ENCODE peak calls at places on chromosomes 5 and 9, in six cellular contexts. W is fibroblast of lung, U is NB4, Q is stomach, E is AG04450, S is colonic mucosa. I is an unnamed sample.

GRCh38 chr5:98735806-98736507 is 37.5 kb upstream of the RGMB start:
- DNase-seq in W (peak; percentile 65), E (no peak), U (no peak), S (no peak), Q (no peak), I (no peak)

GRCh38 chr5:12003680-12004079 is 99.4 kb upstream of the CTNND2 start:
- DNase-seq in Q (no peak), E (no peak), S (no peak), U (no peak), W (no peak), I (no peak)

GRCh38 chr9:133403766-133404439 is 13.9 kb downstream of the REXO4 start:
- DNase-seq in U (peak; percentile 51), S (peak; percentile 67), W (no peak), E (no peak), Q (peak; percentile 74), I (no peak)

GRCh38 chr5:158203256-158203655 is 344.3 kb upstream of the CLINT1 start:
- DNase-seq in S (no peak), U (no peak), Q (no peak), W (no peak), E (no peak), I (no peak)

GRCh38 chr5:6584727-6585126 is 48.1 kb downstream of the NSUN2 start:
- DNase-seq in U (no peak), W (no peak), E (no peak), Q (no peak), S (no peak), I (no peak)

GRCh38 chr9:120327322-120327721 is 252.6 kb downstream of the CDK5RAP2 start:
- DNase-seq in S (no peak), Q (no peak), W (no peak), E (no peak), U (no peak), I (no peak)

GRCh38 chr5:134920848-134921575 is 16.1 kb downstream of the PCBD2 start:
- DNase-seq in S (no peak), W (no peak), E (no peak), U (no peak), Q (no peak), I (no peak)

GRCh38 chr5:139246394-139246793 is 47.1 kb upstream of the MATR3 start:
- DNase-seq in Q (no peak), S (no peak), W (peak; percentile 48), U (peak; percentile 95), E (no peak), I (no peak)

GRCh38 chr9:26535146-26535545 is 357.5 kb downstream of the CAAP1 start:
- DNase-seq in W (no peak), Q (no peak), S (no peak), U (no peak), E (no peak), I (no peak)

GRCh38 chr5:43312076-43312620 is 1.1 kb downstream of the HMGCS1 start:
- DNase-seq in E (no peak), W (no peak), S (no peak), U (no peak), Q (no peak), I (no peak)

GRCh38 chr9:126482361-126483044 is 131.2 kb upstream of the LMX1B start:
- DNase-seq in E (no peak), W (peak; percentile 86), S (no peak), Q (no peak), U (no peak), I (peak; percentile 78)
- H3K4me3 ChIP-seq in E (no peak overlapping the region), W (peak overlapping the region; percentile 20), S (no peak overlapping the region), Q (no peak overlapping the region), U (no peak overlapping the region), I (peak overlapping the region; percentile 45)

GRCh38 chr5:137891849-137892248 is 2.6 kb downstream of the PKD2L2 start:
- DNase-seq in W (no peak), U (peak; percentile 13), S (no peak), E (no peak), Q (no peak), I (no peak)
- TF ChIP-seq CTCF in W (no peak), U (no peak), S (no peak), E (no peak), Q (no peak), I (no peak)

GRCh38 chr5:113268232-113268631 is 166.6 kb downstream of the TSSK1B start:
- DNase-seq in U (no peak), S (no peak), W (no peak), E (no peak), Q (no peak), I (no peak)
- H3K4me3 ChIP-seq in U (no peak overlapping the region), S (no peak overlapping the region), W (no peak overlapping the region), E (no peak overlapping the region), Q (no peak overlapping the region), I (no peak overlapping the region)

GRCh38 chr5:146051678-146052077 is 53.7 kb downstream of the PLAC8L1 start:
- DNase-seq in S (no peak), Q (no peak), U (no peak), E (peak; percentile 37), W (peak; percentile 86), I (no peak)
- TF ChIP-seq CTCF in S (no peak), Q (no peak), U (no peak), E (no peak), W (no peak), I (no peak)

GRCh38 chr5:75031366-75031765 is 21.0 kb downstream of the GCNT4 start:
- DNase-seq in W (no peak), E (no peak), Q (no peak), U (no peak), S (no peak), I (no peak)
- H3K4me3 ChIP-seq in W (no peak overlapping the region), E (no peak overlapping the region), Q (no peak overlapping the region), U (no peak overlapping the region), S (no peak overlapping the region), I (no peak overlapping the region)

GRCh38 chr5:80387063-80387768 is 20.6 kb upstream of the ZFYVE16 start:
- DNase-seq in E (no peak), S (no peak), W (no peak), Q (no peak), U (no peak), I (no peak)
- TF ChIP-seq CTCF in E (no peak), S (no peak), W (no peak), Q (no peak), U (no peak), I (no peak)

I was measured in retinal pigment epithelial cell.